ENCODE peak calls at places on chromosomes 13 and 19, in four cellular contexts. Z is Calu3, P is fibroblast of villous mesenchyme, R is choroid plexus epithelial cell. E is an unnamed sample.

GRCh38 chr13:32911506-32911905 is 104.7 kb upstream of the KL start:
- DNase-seq in R (peak), P (peak), Z (peak), E (peak)

GRCh38 chr13:75372517-75372916 is 109.5 kb downstream of the TBC1D4 start:
- DNase-seq in R (peak), Z (peak), P (peak), E (peak)

GRCh38 chr13:97429681-97430081 is 4.3 kb upstream of the RAP2A start:
- DNase-seq in P (peak), R (peak), Z (no peak), E (peak)

GRCh38 chr13:29594310-29594709 is 1.2 kb downstream of the SLC7A1 start:
- DNase-seq in P (peak), Z (peak), R (peak), E (peak)

GRCh38 chr13:99293178-99293577 is 14.0 kb downstream of the GPR183 start:
- DNase-seq in Z (no peak), P (no peak), R (no peak), E (no peak)

GRCh38 chr19:4374451-4375163 is 25.7 kb downstream of the SH3GL1 start:
- DNase-seq in Z (peak), R (peak), P (peak), E (peak)

GRCh38 chr13:42875448-42876269 is 94.3 kb downstream of the FAM216B start:
- DNase-seq in Z (no peak), P (peak), R (peak), E (peak)

GRCh38 chr13:101919541-101920306 is 467.2 kb downstream of the ITGBL1 start:
- DNase-seq in R (peak), Z (peak), P (peak), E (peak)

GRCh38 chr13:110923086-110923485 is 8.2 kb upstream of the ANKRD10 start:
- DNase-seq in R (no peak), Z (no peak), P (no peak), E (no peak)

GRCh38 chr19:41691268-41691970 is 3.3 kb upstream of the CEACAM7 start:
- DNase-seq in R (peak), P (no peak), Z (peak), E (peak)

GRCh38 chr13:74047925-74048324 is 86.3 kb downstream of the KLF12 start:
- DNase-seq in R (peak), P (no peak), Z (peak), E (no peak)

GRCh38 chr19:44232867-44233266 is 20.5 kb downstream of the ZNF227 start:
- DNase-seq in Z (no peak), R (no peak), P (no peak), E (no peak)

GRCh38 chr19:17420267-17420924 is 549 bp downstream of the MVB12A start:
- DNase-seq in Z (peak), R (peak), P (no peak), E (no peak)

GRCh38 chr19:19475845-19476828 is 39.2 kb downstream of the TSSK6 start:
- DNase-seq in Z (no peak), R (peak), P (peak), E (peak)

GRCh38 chr13:78881746-78882145 is 222.8 kb upstream of the OBI1 start:
- DNase-seq in P (no peak), R (no peak), Z (no peak), E (no peak)

GRCh38 chr13:51125495-51126226 is 14.6 kb upstream of the C13orf42 start:
- DNase-seq in P (peak), R (peak), Z (peak), E (peak)

GRCh38 chr19:47819841-47820244 is 1.9 kb upstream of the CRX start:
- DNase-seq in Z (no peak), P (no peak), R (no peak), E (no peak)

GRCh38 chr19:10086904-10087256 is 763 bp downstream of the SHFL start:
- DNase-seq in Z (no peak), P (no peak), R (no peak), E (no peak)

GRCh38 chr19:2729943-2730818 is 9.0 kb upstream of the DIRAS1 start:
- DNase-seq in P (no peak), R (no peak), Z (no peak), E (no peak)

GRCh38 chr19:1840541-1841115 is 7.7 kb downstream of the REXO1 start:
- DNase-seq in R (peak), Z (no peak), P (peak), E (peak)

DNA sequence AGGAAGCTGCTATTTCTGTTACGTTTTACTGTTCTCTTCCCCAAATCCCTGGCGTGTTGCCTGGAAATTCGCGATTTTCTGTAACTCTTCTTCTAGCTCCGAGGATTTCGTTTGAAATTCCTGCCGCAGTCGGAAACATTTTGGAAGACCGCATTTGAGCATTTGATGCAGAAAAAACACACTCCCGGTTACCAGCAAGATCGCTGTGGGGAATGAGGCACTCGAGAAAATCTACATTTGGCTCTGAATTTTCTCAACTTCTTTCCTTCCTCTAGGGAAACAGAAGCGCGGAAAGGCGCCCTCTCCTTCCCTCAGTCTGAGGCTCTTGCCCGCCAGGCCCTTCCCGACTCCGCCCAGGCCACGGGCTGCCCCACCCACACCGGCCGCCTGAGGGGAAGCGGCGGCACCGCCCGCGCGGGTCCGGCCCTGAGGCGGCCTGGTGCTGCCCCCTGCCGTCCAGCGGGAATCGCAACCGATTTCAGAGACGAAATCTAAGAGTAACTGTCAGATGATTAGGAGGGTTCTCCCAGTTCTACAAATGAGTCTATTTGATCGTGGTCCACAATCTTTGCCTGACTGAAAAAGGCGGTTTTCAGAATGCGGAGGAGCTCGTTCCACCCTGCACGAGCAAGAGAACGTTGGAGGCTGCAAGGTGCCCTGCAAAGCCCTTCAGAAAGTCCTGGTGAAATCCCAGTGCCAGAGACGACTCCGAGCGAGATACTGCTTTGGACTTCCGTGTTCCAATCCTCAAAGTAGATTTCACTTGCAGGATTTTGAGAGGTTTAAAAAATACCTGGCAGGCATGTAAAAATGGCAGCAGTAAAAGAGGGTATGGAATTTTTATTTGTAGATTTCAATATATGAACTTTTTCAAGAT is 18.4 kb upstream of the TUBGCP3 start:
- DNase-seq in P (peak), R (peak), Z (peak), E (peak)
- TF ChIP-seq CTCF in P (peak), R (peak), Z (peak), E (peak)

DNA sequence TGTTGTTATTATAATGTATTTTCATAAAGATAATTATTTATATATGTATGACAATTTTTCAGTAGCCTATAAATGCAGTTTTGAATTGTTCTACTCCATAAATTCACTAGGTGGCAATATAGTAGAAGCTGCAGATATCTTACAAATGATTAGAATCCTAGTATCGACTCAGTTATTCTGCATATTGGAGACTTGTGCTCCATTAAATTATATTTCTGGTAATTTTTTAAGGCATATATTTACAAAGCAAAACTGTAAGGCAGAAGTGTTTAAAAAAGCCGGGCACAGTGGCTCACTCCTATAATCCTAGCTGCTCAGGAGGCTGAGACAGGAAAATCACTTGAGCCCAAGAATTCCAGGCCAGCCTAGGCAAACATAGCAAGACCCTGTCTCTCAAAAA is 58.7 kb downstream of the DPY19L3 start:
- DNase-seq in Z (no peak), P (peak), R (peak), E (peak)
- TF ChIP-seq CTCF in Z (peak), P (peak), R (peak), E (peak)

GRCh38 chr19:13839938-13840750 is 36.8 kb upstream of the NANOS3 start:
- DNase-seq in R (no peak), Z (peak), P (no peak), E (no peak)

GRCh38 chr19:13840751-13841338 is 36.1 kb upstream of the NANOS3 start:
- DNase-seq in P (no peak), Z (no peak), R (no peak), E (no peak)

GRCh38 chr19:13838071-13838942 is 38.6 kb upstream of the NANOS3 start:
- DNase-seq in P (no peak), Z (no peak), R (no peak), E (no peak)

GRCh38 chr19:13838943-13839192 is 38.1 kb upstream of the NANOS3 start:
- DNase-seq in P (no peak), Z (no peak), R (no peak), E (no peak)

GRCh38 chr19:13839193-13839937 is 37.6 kb upstream of the NANOS3 start:
- DNase-seq in R (peak), P (peak), Z (peak), E (peak)
- TF ChIP-seq CTCF in R (peak), P (no peak), Z (no peak), E (no peak)

GRCh38 chr13:25406377-25406776 is 34.6 kb downstream of the ATP8A2 start:
- DNase-seq in Z (no peak), P (no peak), R (peak), E (no peak)
- TF ChIP-seq CTCF in Z (no peak), P (peak), R (peak), E (no peak)

GRCh38 chr13:37869756-37870488 is at the start of gene TRPC4:
- DNase-seq in Z (peak), P (peak), R (peak), E (peak)
- TF ChIP-seq CTCF in Z (no peak), P (peak), R (peak), E (peak)

GRCh38 chr19:36139473-36140288 is at the start of gene CAPNS1:
- DNase-seq in P (peak), Z (peak), R (peak), E (peak)
- TF ChIP-seq CTCF in P (no peak), Z (peak), R (no peak), E (no peak)

DNA sequence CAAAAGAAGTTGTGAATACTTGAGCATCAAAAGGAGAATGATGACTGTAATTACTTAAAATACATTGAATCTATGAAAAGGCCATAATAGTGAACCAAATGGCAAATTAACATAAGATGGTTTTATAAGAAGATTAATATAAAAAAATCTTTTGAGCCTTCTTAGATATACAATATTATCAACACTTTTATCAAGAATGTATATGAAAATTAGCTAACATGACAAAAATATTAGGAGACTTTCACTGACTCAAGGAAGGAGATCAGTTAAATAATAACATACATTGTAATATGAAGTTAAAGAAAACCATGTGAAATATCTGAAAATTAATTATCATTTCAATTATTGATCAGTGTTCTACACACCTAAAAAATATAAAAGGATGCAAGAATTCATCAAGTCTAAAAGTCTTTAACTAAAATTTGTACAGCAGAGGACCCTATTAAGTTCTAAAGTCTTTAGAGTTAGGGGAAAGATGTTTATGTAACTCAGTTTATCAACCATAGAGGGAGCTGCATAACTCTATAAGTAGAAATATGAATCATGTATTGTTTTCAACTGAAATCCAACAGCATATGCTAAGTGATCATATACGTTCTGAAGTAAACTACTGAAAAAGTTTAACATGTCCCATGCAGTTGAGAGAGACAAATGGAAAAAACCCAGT is 756.1 kb upstream of the MIR17HG start:
- DNase-seq in R (peak), P (no peak), Z (no peak), E (no peak)
- TF ChIP-seq CTCF in R (no peak), P (no peak), Z (no peak), E (no peak)

E was measured in fibroblast of pulmonary artery.